ENCODE peak calls at places on chromosomes 3 and 15, in eight cellular contexts. Z is HCT116, B is A549, M is HepG2, X is SK-N-SH, R is HL-60, D is Panc1, W is K562. F is an unnamed sample.

GRCh38 chr15:58190419-58190818 is 52.2 kb downstream of the AQP9 start:
- DNase-seq in Z (peak), B (no peak), M (no peak), X (no peak), R (no peak), D (no peak), W (no peak), F (no peak)

GRCh38 chr15:85457392-85457968 is 77.1 kb downstream of the AKAP13 start:
- DNase-seq in Z (no peak), B (no peak), M (no peak), X (no peak), R (no peak), D (no peak), W (no peak), F (no peak)

GRCh38 chr3:170387952-170388351 is 30.4 kb downstream of the SKIL start:
- DNase-seq in Z (no peak), B (no peak), M (no peak), X (no peak), R (no peak), D (no peak), W (no peak), F (no peak)

GRCh38 chr3:18531662-18532061 is 106.5 kb upstream of the SATB1 start:
- DNase-seq in Z (no peak), B (no peak), M (no peak), X (no peak), R (no peak), D (no peak), W (no peak), F (no peak)

GRCh38 chr3:23710555-23710954 is 95.2 kb upstream of the UBE2E1 start:
- DNase-seq in Z (no peak), B (no peak), M (no peak), X (no peak), R (no peak), D (no peak), W (no peak), F (peak)

GRCh38 chr3:12766541-12766940 is 7.5 kb upstream of the TMEM40 start:
- DNase-seq in Z (no peak), B (no peak), M (peak), X (no peak), R (no peak), D (no peak), W (no peak), F (no peak)

GRCh38 chr3:148162132-148162531 is 535.6 kb upstream of the AGTR1 start:
- DNase-seq in Z (no peak), B (no peak), M (no peak), X (no peak), R (no peak), D (no peak), W (no peak), F (peak)

GRCh38 chr15:92938387-92938786 is 38.3 kb downstream of the CHD2 start:
- DNase-seq in Z (no peak), B (no peak), M (no peak), X (no peak), R (no peak), D (no peak), W (no peak), F (no peak)

GRCh38 chr15:31338879-31339557 is 12.4 kb downstream of the KLF13 start:
- DNase-seq in Z (no peak), B (peak), M (peak), X (peak), R (peak), D (no peak), W (no peak), F (peak)

GRCh38 chr3:159854500-159855124 is 134.0 kb upstream of the IL12A start:
- DNase-seq in Z (peak), B (peak), M (peak), X (no peak), R (no peak), D (peak), W (no peak), F (no peak)

GRCh38 chr3:86554346-86554745 is 436.6 kb downstream of the VGLL3 start:
- DNase-seq in Z (no peak), B (no peak), M (no peak), X (no peak), R (no peak), D (no peak), W (no peak), F (peak)

GRCh38 chr3:183635107-183635430 is 354 bp upstream of the KLHL24 start:
- DNase-seq in Z (no peak), B (no peak), M (no peak), X (no peak), R (no peak), D (no peak), W (no peak), F (peak)

GRCh38 chr3:105965384-105965783 is 96.6 kb upstream of the CBLB start:
- DNase-seq in Z (no peak), B (no peak), M (no peak), X (no peak), R (no peak), D (no peak), W (no peak), F (no peak)

GRCh38 chr3:127848131-127849129 is 26.1 kb upstream of the MGLL start:
- DNase-seq in Z (no peak), B (no peak), M (no peak), X (no peak), R (no peak), D (no peak), W (no peak), F (peak)

GRCh38 chr15:31605467-31605931 is 278.9 kb downstream of the KLF13 start:
- DNase-seq in Z (no peak), B (no peak), M (no peak), X (peak), R (no peak), D (no peak), W (no peak), F (peak)

GRCh38 chr3:134607054-134608022 is 43.5 kb downstream of the KY start:
- DNase-seq in Z (no peak), B (no peak), M (no peak), X (peak), R (peak), D (no peak), W (no peak), F (no peak)

GRCh38 chr15:37289109-37289765 is 188.9 kb upstream of the MEIS2 start:
- DNase-seq in Z (peak), B (no peak), M (peak), X (peak), R (peak), D (no peak), W (no peak), F (peak)

GRCh38 chr15:31774045-31774444 is 256.3 kb upstream of the CHRNA7 start:
- DNase-seq in Z (no peak), B (no peak), M (no peak), X (no peak), R (no peak), D (no peak), W (no peak), F (peak)

GRCh38 chr3:13068269-13069010 is 4.8 kb downstream of the IQSEC1 start:
- DNase-seq in Z (no peak), B (no peak), M (no peak), X (no peak), R (no peak), D (no peak), W (no peak), F (no peak)

GRCh38 chr3:27591321-27591711 is 107.1 kb upstream of the SLC4A7 start:
- DNase-seq in Z (no peak), B (no peak), M (no peak), X (no peak), R (no peak), D (no peak), W (no peak), F (no peak)

GRCh38 chr3:143881102-143881501 is 32.8 kb upstream of the SLC9A9 start:
- DNase-seq in Z (no peak), B (no peak), M (no peak), X (no peak), R (no peak), D (no peak), W (no peak), F (no peak)

GRCh38 chr3:119570229-119570628 is 9.1 kb upstream of the ADPRH start:
- DNase-seq in Z (no peak), B (no peak), M (no peak), X (no peak), R (peak), D (no peak), W (no peak), F (no peak)

GRCh38 chr15:57389991-57390390 is 13.7 kb downstream of the CGNL1 start:
- DNase-seq in Z (no peak), B (no peak), M (no peak), X (no peak), R (no peak), D (no peak), W (no peak), F (no peak)

GRCh38 chr3:194276768-194277546 is 74.2 kb downstream of the CPN2 start:
- DNase-seq in Z (no peak), B (no peak), M (no peak), X (no peak), R (no peak), D (no peak), W (no peak), F (no peak)
- H3K27ac ChIP-seq in Z (peak), B (peak), M (no peak), X (peak), R (no peak), D (peak), W (no peak), F (no peak)

GRCh38 chr15:77622212-77622941 is 10.3 kb downstream of the LINGO1 start:
- DNase-seq in Z (no peak), B (no peak), M (no peak), X (peak), R (no peak), D (no peak), W (peak), F (peak)
- TF ChIP-seq REST in Z (no peak), B (no peak), M (no peak), X (no peak), R (no peak), D (no peak), W (no peak), F (no peak)

GRCh38 chr3:172125053-172125452 is 85.7 kb downstream of the FNDC3B start:
- DNase-seq in Z (no peak), B (no peak), M (no peak), X (no peak), R (no peak), D (no peak), W (no peak), F (peak)

GRCh38 chr3:172127141-172127540 is 87.8 kb downstream of the FNDC3B start:
- DNase-seq in Z (no peak), B (no peak), M (no peak), X (no peak), R (no peak), D (no peak), W (no peak), F (no peak)

GRCh38 chr3:172125963-172126403 is 86.6 kb downstream of the FNDC3B start:
- DNase-seq in Z (no peak), B (no peak), M (no peak), X (no peak), R (no peak), D (no peak), W (no peak), F (no peak)

GRCh38 chr3:172126741-172127140 is 87.4 kb downstream of the FNDC3B start:
- DNase-seq in Z (no peak), B (no peak), M (no peak), X (no peak), R (no peak), D (no peak), W (no peak), F (peak)

GRCh38 chr3:172124271-172124670 is 84.9 kb downstream of the FNDC3B start:
- DNase-seq in Z (no peak), B (no peak), M (no peak), X (no peak), R (no peak), D (no peak), W (no peak), F (no peak)
- H3K4me3 ChIP-seq in Z (no peak), B (no peak), M (no peak), X (no peak), R (no peak), D (no peak), W (no peak), F (no peak)

GRCh38 chr3:46985588-46985987 is 6.1 kb downstream of the NBEAL2 start:
- DNase-seq in Z (no peak), B (no peak), M (no peak), X (no peak), R (no peak), D (no peak), W (no peak), F (no peak)

GRCh38 chr3:46984591-46985459 is 5.4 kb downstream of the NBEAL2 start:
- DNase-seq in Z (no peak), B (no peak), M (no peak), X (no peak), R (no peak), D (no peak), W (no peak), F (no peak)

GRCh38 chr3:46986782-46987484 is 7.5 kb downstream of the NBEAL2 start:
- DNase-seq in Z (no peak), B (no peak), M (no peak), X (no peak), R (no peak), D (no peak), W (peak), F (peak)

GRCh38 chr3:46987485-46988401 is 8.3 kb downstream of the NBEAL2 start:
- DNase-seq in Z (no peak), B (no peak), M (no peak), X (no peak), R (peak), D (no peak), W (peak), F (peak)

DNA sequence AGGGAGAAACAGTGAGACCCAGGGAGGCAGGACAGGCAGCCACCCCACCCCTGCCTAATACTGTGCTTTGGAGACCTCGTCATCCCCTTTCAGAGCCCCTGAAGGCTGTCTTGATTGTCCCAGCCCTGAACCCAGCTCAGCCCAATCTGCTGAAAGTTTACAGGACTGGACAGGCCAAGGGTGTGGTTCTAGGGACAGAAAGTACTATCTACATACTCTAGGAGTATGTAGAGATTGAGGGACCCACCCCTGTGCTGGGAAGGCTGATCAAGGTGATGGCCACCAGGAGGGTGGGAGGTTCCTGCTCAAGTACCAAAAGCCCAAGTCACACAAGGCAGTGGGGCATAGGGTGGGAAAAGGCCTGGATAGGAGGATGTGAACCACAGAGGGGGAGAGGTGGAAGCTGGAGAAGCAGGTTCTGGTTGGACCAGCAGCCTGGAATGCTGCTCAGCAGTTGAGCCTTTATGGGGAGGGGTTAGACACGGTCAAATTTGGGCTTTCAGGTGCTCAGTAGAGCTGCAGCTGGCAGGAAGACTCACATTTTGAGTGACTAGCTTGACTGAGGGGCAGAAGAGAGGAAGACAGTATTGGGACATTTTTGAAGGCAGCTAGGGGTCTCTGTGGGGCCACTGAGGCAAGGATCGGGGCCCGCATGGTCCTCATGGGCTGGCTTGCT is 6.7 kb downstream of the NBEAL2 start:
- DNase-seq in Z (no peak), B (no peak), M (no peak), X (no peak), R (no peak), D (no peak), W (no peak), F (no peak)
- H3K27ac ChIP-seq in Z (no peak), B (no peak), M (no peak), X (no peak), R (peak), D (no peak), W (peak), F (no peak)